ENCODE peak calls at places on chromosome 3, in five cellular contexts. I, W, M, K and T are unnamed samples.

GRCh38 chr3:80734483-80734882 is 966.7 kb upstream of the ROBO1 start:
- DNase-seq in M (no peak), I (no peak), K (no peak), W (no peak), T (no peak)

GRCh38 chr3:125262155-125262554 is 49.6 kb upstream of the SLC12A8 start:
- DNase-seq in W (no peak), M (no peak), K (no peak), I (no peak), T (no peak)

GRCh38 chr3:172321035-172321434 is 127.2 kb downstream of the GHSR start:
- DNase-seq in W (no peak), K (no peak), I (no peak), M (no peak), T (no peak)

GRCh38 chr3:197022405-197023231 is 7.0 kb downstream of the MELTF start:
- DNase-seq in W (no peak), I (no peak), M (peak), K (no peak), T (no peak)

GRCh38 chr3:51974963-51975856 is at the start of gene ABHD14A:
- DNase-seq in K (peak), M (peak), W (peak), I (peak), T (peak)

GRCh38 chr3:177490626-177491025 is 293.3 kb upstream of the TBL1XR1 start:
- DNase-seq in K (no peak), I (no peak), M (no peak), W (no peak), T (no peak)

GRCh38 chr3:11606865-11607440 is 36.8 kb downstream of the VGLL4 start:
- DNase-seq in K (no peak), W (no peak), I (no peak), M (no peak), T (peak)

GRCh38 chr3:57060089-57060829 is at the start of gene SPATA12:
- DNase-seq in W (peak), I (peak), M (no peak), K (no peak), T (peak)

GRCh38 chr3:50605901-50606326 is 5.7 kb downstream of the CISH start:
- DNase-seq in I (no peak), W (peak), K (no peak), M (no peak), T (peak)

GRCh38 chr3:117548600-117548999 is 839.0 kb downstream of the TUSC7 start:
- DNase-seq in I (no peak), W (no peak), M (no peak), K (no peak), T (no peak)

GRCh38 chr3:28935141-28935540 is 345.7 kb upstream of the RBMS3 start:
- DNase-seq in W (no peak), M (no peak), I (no peak), K (no peak), T (no peak)

GRCh38 chr3:105806361-105806760 is 62.5 kb downstream of the CBLB start:
- DNase-seq in W (peak), K (no peak), M (no peak), I (no peak), T (peak)

GRCh38 chr3:11705049-11705448 is 61.3 kb upstream of the VGLL4 start:
- DNase-seq in K (no peak), I (no peak), W (no peak), M (no peak), T (no peak)

GRCh38 chr3:64345351-64345750 is 120.1 kb upstream of the PRICKLE2 start:
- DNase-seq in W (no peak), M (no peak), K (no peak), I (no peak), T (peak)

GRCh38 chr3:155312781-155313180 is 19.3 kb upstream of the STRIT1 start:
- DNase-seq in I (no peak), W (no peak), M (no peak), K (no peak), T (no peak)

GRCh38 chr3:71064288-71064975 is 519.1 kb downstream of the FOXP1 start:
- DNase-seq in W (peak), K (peak), I (peak), M (peak), T (no peak)

GRCh38 chr3:189849262-189849661 is 218.1 kb downstream of the TP63 start:
- DNase-seq in W (no peak), K (no peak), I (no peak), M (no peak), T (no peak)

GRCh38 chr3:157111578-157111977 is 48.4 kb downstream of the CCNL1 start:
- DNase-seq in K (no peak), W (no peak), M (no peak), I (no peak), T (no peak)

GRCh38 chr3:50568947-50569749 is at the start of gene HEMK1:
- DNase-seq in W (peak), K (peak), I (peak), M (peak), T (peak)

GRCh38 chr3:126983653-126984390 is 907 bp downstream of the PLXNA1 start:
- DNase-seq in M (no peak), I (peak), K (peak), W (no peak), T (no peak)

GRCh38 chr3:10235551-10235950 is 12.7 kb upstream of the TATDN2 start:
- DNase-seq in K (no peak), M (no peak), I (no peak), W (no peak), T (no peak)

GRCh38 chr3:177729939-177730700 is 532.8 kb upstream of the TBL1XR1 start:
- DNase-seq in I (no peak), K (no peak), M (no peak), W (no peak), T (no peak)

GRCh38 chr3:64687781-64688515 is at the start of gene ADAMTS9:
- DNase-seq in K (no peak), M (no peak), W (no peak), I (peak), T (no peak)

GRCh38 chr3:129664040-129664646 is 57.7 kb upstream of the PLXND1 start:
- DNase-seq in W (no peak), I (no peak), M (no peak), K (no peak), T (peak)

GRCh38 chr3:179837374-179837773 is 184.5 kb downstream of the USP13 start:
- DNase-seq in K (no peak), M (no peak), I (no peak), W (no peak), T (peak)

GRCh38 chr3:106425021-106425420 is 556.2 kb upstream of the CBLB start:
- DNase-seq in K (no peak), I (no peak), M (no peak), W (no peak), T (no peak)

GRCh38 chr3:68953781-68954444 is 21.6 kb upstream of the TAFA4 start:
- DNase-seq in W (no peak), K (no peak), M (no peak), I (no peak), T (no peak)

GRCh38 chr3:35528728-35529127 is 110.6 kb upstream of the ARPP21 start:
- DNase-seq in M (no peak), I (no peak), K (no peak), W (no peak), T (no peak)

GRCh38 chr3:181860243-181860642 is 148.5 kb downstream of the SOX2 start:
- DNase-seq in W (no peak), I (no peak), K (no peak), M (no peak), T (no peak)

GRCh38 chr3:184568918-184569829 is 7.6 kb downstream of the EPHB3 start:
- DNase-seq in W (peak), M (no peak), K (peak), I (peak), T (peak)

GRCh38 chr3:177351757-177352158 is 154.5 kb upstream of the TBL1XR1 start:
- DNase-seq in M (peak), K (no peak), I (no peak), W (no peak), T (no peak)

GRCh38 chr3:124438813-124439212 is 291.4 kb upstream of the UMPS start:
- DNase-seq in M (no peak), W (no peak), K (no peak), I (no peak), T (no peak)

GRCh38 chr3:73863546-73864079 is 238.9 kb upstream of the PDZRN3 start:
- DNase-seq in K (no peak), I (no peak), W (no peak), M (no peak), T (no peak)

GRCh38 chr3:24462737-24463136 is 31.9 kb downstream of the THRB start:
- DNase-seq in W (no peak), K (no peak), M (no peak), I (no peak), T (no peak)